ENCODE peak calls at places on chromosome 11, in five cellular contexts. T is activated naive CD8-positive, alpha-beta T cell treated with anti-CD3 and anti-CD28 coated beads, Interleukin-2, amount 50 U/mL, for 24 hours; B is stimulated activated naive CD4-positive, alpha-beta T cell; I is coronary artery; U is AG04449. O is an unnamed sample.

GRCh38 chr11:38274031-38274430 is 1676.0 kb upstream of the RAG2 start:
- DNase-seq in T (no peak), B (no peak), I (no peak), U (no peak), O (no peak)

GRCh38 chr11:35579557-35580396 is 38.5 kb upstream of the FJX1 start:
- DNase-seq in T (no peak), B (no peak), I (no peak), U (peak; percentile 86), O (no peak)

GRCh38 chr11:33027233-33027632 is 11.6 kb downstream of the DEPDC7 start:
- DNase-seq in T (no peak), B (no peak), I (no peak), U (no peak), O (no peak)

GRCh38 chr11:22454461-22454860 is 116.3 kb downstream of the SLC17A6 start:
- DNase-seq in T (no peak), B (no peak), I (no peak), U (no peak), O (no peak)

GRCh38 chr11:93368022-93368421 is 37.5 kb downstream of the DEUP1 start:
- DNase-seq in T (no peak), B (no peak), I (no peak), U (no peak), O (no peak)

GRCh38 chr11:62539238-62539925 is 7.2 kb downstream of the AHNAK start:
- DNase-seq in T (peak; percentile 71), B (no peak), I (no peak), U (peak; percentile 41), O (no peak)

GRCh38 chr11:34427171-34427805 is 11.4 kb upstream of the CAT start:
- DNase-seq in T (no peak), B (no peak), I (no peak), U (no peak), O (no peak)

GRCh38 chr11:34027516-34028406 is 23.8 kb upstream of the CAPRIN1 start:
- DNase-seq in T (no peak), B (no peak), I (no peak), U (no peak), O (no peak)

GRCh38 chr11:61281581-61282250 is 13.4 kb downstream of the VWCE start:
- DNase-seq in T (peak; percentile 60), B (no peak), I (no peak), U (no peak), O (no peak)

GRCh38 chr11:107928767-107929507 is 689 bp downstream of the RAB39A start:
- DNase-seq in T (peak; percentile 5), B (no peak), I (no peak), U (no peak), O (no peak)

GRCh38 chr11:43947003-43947500 is 4.6 kb downstream of the C11orf96 start:
- DNase-seq in T (no peak), B (no peak), I (peak; percentile 89), U (no peak), O (no peak)

GRCh38 chr11:27397619-27398412 is 34.8 kb upstream of the CCDC34 start:
- DNase-seq in T (no peak), B (no peak), I (no peak), U (no peak), O (no peak)

GRCh38 chr11:30006876-30007275 is 10.0 kb downstream of the KCNA4 start:
- DNase-seq in T (no peak), B (no peak), I (no peak), U (no peak), O (no peak)

GRCh38 chr11:86745571-86745970 is 54.8 kb upstream of the PRSS23 start:
- DNase-seq in T (no peak), B (no peak), I (no peak), U (no peak), O (no peak)

GRCh38 chr11:116366980-116367640 is 405.7 kb downstream of the BUD13 start:
- DNase-seq in T (no peak), B (no peak), I (no peak), U (no peak), O (no peak)

GRCh38 chr11:122173587-122173986 is 57.6 kb upstream of the BLID start:
- DNase-seq in T (no peak), B (no peak), I (no peak), U (no peak), O (no peak)

GRCh38 chr11:34028407-34028804 is 23.1 kb upstream of the CAPRIN1 start:
- DNase-seq in T (no peak), B (no peak), I (no peak), U (no peak), O (peak; percentile 29)

GRCh38 chr11:65932558-65932919 is 12.7 kb upstream of the TSGA10IP start:
- DNase-seq in T (no peak), B (no peak), I (no peak), U (no peak), O (no peak)

GRCh38 chr11:44858796-44859527 is 91.7 kb downstream of the TP53I11 start:
- DNase-seq in T (no peak), B (no peak), I (no peak), U (no peak), O (no peak)

GRCh38 chr11:119207300-119207570 is 1.1 kb downstream of the CBL start:
- DNase-seq in T (no peak), B (no peak), I (no peak), U (no peak), O (no peak)

O was measured in thoracic aorta.